ENCODE peak calls at places on chromosomes 11 and 22, in ten cellular contexts. Z is mesothelial cell of epicardium, P is HFF-Myc, C is mucosa of descending colon, Q is IMR-90, G is Peyer's patch, R is heart right ventricle, J is stomach, T is GM23338, F is omental fat pad. V is an unnamed sample.

GRCh38 chr22:50525991-50526848 is 822 bp upstream of the SCO2 start:
- DNase-seq in Z (peak), P (no peak), C (peak), Q (peak), G (peak), R (peak), J (peak), T (peak), F (no peak), V (peak)

GRCh38 chr11:15627560-15627959 is 512.8 kb downstream of the INSC start:
- DNase-seq in Z (no peak), P (no peak), C (no peak), Q (peak), G (no peak), R (no peak), J (no peak), T (no peak), F (no peak), V (no peak)

GRCh38 chr11:1896895-1897294 is 5.2 kb upstream of the PRR33 start:
- DNase-seq in Z (no peak), P (no peak), C (no peak), Q (no peak), G (no peak), R (no peak), J (no peak), T (no peak), F (no peak), V (no peak)

GRCh38 chr11:7512525-7513209 is 1.1 kb upstream of the PPFIBP2 start:
- DNase-seq in Z (no peak), P (no peak), C (peak), Q (no peak), G (peak), R (peak), J (peak), T (peak), F (no peak), V (no peak)

GRCh38 chr22:40541300-40541699 is 95.2 kb downstream of the MRTFA start:
- DNase-seq in Z (no peak), P (no peak), C (no peak), Q (no peak), G (no peak), R (no peak), J (no peak), T (no peak), F (no peak), V (no peak)

GRCh38 chr11:134554861-134555260 is 142.8 kb upstream of the B3GAT1 start:
- DNase-seq in Z (no peak), P (no peak), C (no peak), Q (no peak), G (no peak), R (peak), J (no peak), T (no peak), F (no peak), V (peak)

GRCh38 chr11:125201525-125202121 is 37.1 kb downstream of the PKNOX2 start:
- DNase-seq in Z (no peak), P (no peak), C (no peak), Q (peak), G (no peak), R (no peak), J (peak), T (peak), F (peak), V (no peak)

GRCh38 chr11:78929906-78930220 is 355.2 kb upstream of the NARS2 start:
- DNase-seq in Z (no peak), P (no peak), C (no peak), Q (no peak), G (no peak), R (no peak), J (no peak), T (no peak), F (no peak), V (no peak)

GRCh38 chr11:20021771-20022362 is 138.4 kb downstream of the DBX1 start:
- DNase-seq in Z (no peak), P (no peak), C (no peak), Q (no peak), G (no peak), R (no peak), J (no peak), T (no peak), F (no peak), V (no peak)

GRCh38 chr11:7590529-7590928 is 76.7 kb downstream of the PPFIBP2 start:
- DNase-seq in Z (no peak), P (no peak), C (no peak), Q (no peak), G (no peak), R (no peak), J (no peak), T (no peak), F (no peak), V (no peak)

DNA sequence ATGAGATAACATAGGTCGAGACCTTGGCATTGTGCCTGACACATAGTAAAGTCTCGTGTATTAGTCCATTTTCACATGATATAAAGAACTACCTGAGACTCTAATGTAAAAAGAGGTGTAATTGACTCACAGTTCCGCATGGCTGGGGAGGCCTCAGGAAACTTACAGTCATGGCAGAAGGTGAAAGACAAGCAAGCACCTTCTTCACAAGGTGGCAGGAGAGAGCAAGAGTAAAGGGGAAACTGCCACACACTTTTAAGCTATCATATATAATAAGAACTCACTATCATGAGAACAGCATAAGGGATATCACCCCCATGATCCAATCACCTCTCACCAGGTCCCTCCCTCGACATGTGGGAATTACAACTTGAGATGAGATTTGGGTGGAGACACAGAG is 165.2 kb downstream of the SPON1 start:
- DNase-seq in Z (no peak), P (no peak), C (no peak), Q (no peak), G (no peak), R (no peak), J (no peak), T (no peak), F (no peak), V (no peak)
- TF ChIP-seq CTCF in Z (no peak), P (no peak), C (no peak), Q (no peak), G (no peak), R (no peak), J (no peak), T (peak), F (no peak), V (no peak)

GRCh38 chr11:96049426-96049825 is 125.5 kb upstream of the MTMR2 start:
- DNase-seq in Z (no peak), P (no peak), C (no peak), Q (peak), G (no peak), R (no peak), J (no peak), T (no peak), F (no peak), V (no peak)

GRCh38 chr11:96044747-96045146 is 120.8 kb upstream of the MTMR2 start:
- DNase-seq in Z (no peak), P (no peak), C (no peak), Q (no peak), G (no peak), R (no peak), J (no peak), T (no peak), F (no peak), V (no peak)

GRCh38 chr11:96044311-96044710 is 120.4 kb upstream of the MTMR2 start:
- DNase-seq in Z (no peak), P (no peak), C (no peak), Q (no peak), G (no peak), R (no peak), J (no peak), T (no peak), F (no peak), V (no peak)

GRCh38 chr11:96050435-96051182 is 126.7 kb upstream of the MTMR2 start:
- DNase-seq in Z (no peak), P (no peak), C (no peak), Q (peak), G (no peak), R (no peak), J (no peak), T (no peak), F (no peak), V (no peak)

GRCh38 chr11:96045622-96046456 is 121.9 kb upstream of the MTMR2 start:
- DNase-seq in Z (peak), P (peak), C (no peak), Q (peak), G (no peak), R (peak), J (peak), T (peak), F (peak), V (peak)
- TF ChIP-seq CTCF in Z (no peak), P (peak), C (no peak), Q (peak), G (no peak), R (no peak), J (no peak), T (peak), F (no peak), V (peak)

GRCh38 chr11:32079511-32079910 is 11.4 kb upstream of the RCN1 start:
- DNase-seq in Z (no peak), P (no peak), C (no peak), Q (no peak), G (no peak), R (no peak), J (no peak), T (no peak), F (no peak), V (no peak)
- TF ChIP-seq CTCF in Z (no peak), P (no peak), C (no peak), Q (no peak), G (no peak), R (no peak), J (no peak), T (no peak), F (no peak), V (no peak)

GRCh38 chr22:37781434-37782059 is 26.2 kb upstream of the GCAT start:
- DNase-seq in Z (no peak), P (no peak), C (no peak), Q (peak), G (no peak), R (no peak), J (no peak), T (peak), F (no peak), V (no peak)
- TF ChIP-seq CTCF in Z (no peak), P (peak), C (no peak), Q (peak), G (peak), R (no peak), J (no peak), T (peak), F (no peak), V (peak)

GRCh38 chr11:75431533-75432525 is 1.2 kb downstream of the KLHL35 start:
- DNase-seq in Z (no peak), P (no peak), C (peak), Q (no peak), G (no peak), R (no peak), J (no peak), T (peak), F (no peak), V (no peak)
- TF ChIP-seq CTCF in Z (no peak), P (no peak), C (no peak), Q (no peak), G (no peak), R (no peak), J (no peak), T (peak), F (no peak), V (no peak)

DNA sequence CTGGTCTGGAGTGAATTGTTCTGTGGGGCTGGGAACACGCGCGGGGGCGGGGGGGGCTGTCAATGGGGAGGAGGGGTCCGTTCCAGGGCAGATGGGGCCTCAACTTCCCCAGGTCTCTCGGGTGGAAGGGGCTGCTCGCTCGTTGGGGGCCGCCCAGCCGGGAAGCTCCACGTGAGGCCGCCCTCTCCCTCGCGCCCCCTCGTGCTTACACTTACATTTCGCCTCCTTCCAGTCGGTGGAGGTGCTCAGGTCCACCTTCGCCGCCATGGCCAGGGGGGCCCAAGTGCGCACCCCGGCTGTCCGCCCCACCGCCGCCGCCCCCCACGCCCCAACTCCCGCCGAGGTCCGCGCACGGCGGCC is 451 bp downstream of the MACROD1 start:
- DNase-seq in Z (no peak), P (no peak), C (no peak), Q (no peak), G (no peak), R (no peak), J (no peak), T (no peak), F (no peak), V (no peak)
- TF ChIP-seq CTCF in Z (no peak), P (no peak), C (no peak), Q (peak), G (no peak), R (no peak), J (no peak), T (no peak), F (no peak), V (no peak)

V was measured in osteocyte.